ENCODE peak calls at places on chromosomes 16 and 17, in five cellular contexts. J is HCT116, Y is transverse colon, A is heart left ventricle, C is cardiac muscle cell. E is an unnamed sample.
A peak's percentile ranks its signal among the peaks of the same experiment; 100 is the strongest.

GRCh38 chr16:28927815-28928214 is 2.8 kb upstream of the RABEP2 start:
- DNase-seq in Y (no peak), A (no peak), C (peak; percentile 52), J (no peak), E (no peak)

GRCh38 chr17:77437747-77438146 is 297.0 kb downstream of the SEC14L1 start:
- DNase-seq in J (no peak), A (no peak), C (no peak), Y (no peak), E (no peak)

GRCh38 chr16:49700222-49700927 is 155.5 kb downstream of the ZNF423 start:
- DNase-seq in C (no peak), J (no peak), A (no peak), Y (no peak), E (no peak)

GRCh38 chr17:63706346-63707102 is 6.6 kb upstream of the LIMD2 start:
- DNase-seq in J (no peak), Y (no peak), A (no peak), C (no peak), E (no peak)

GRCh38 chr16:11913425-11914079 is 2.2 kb downstream of the GSPT1 start:
- DNase-seq in Y (no peak), A (no peak), J (no peak), C (no peak), E (no peak)

GRCh38 chr17:2468270-2468669 is 43.4 kb downstream of the METTL16 start:
- DNase-seq in Y (no peak), J (no peak), A (no peak), C (no peak), E (no peak)

GRCh38 chr16:88061346-88062110 is 110.3 kb downstream of the BANP start:
- DNase-seq in A (peak; percentile 15), J (no peak), Y (no peak), C (no peak), E (no peak)

GRCh38 chr17:79473111-79473835 is 137.6 kb downstream of the RBFOX3 start:
- DNase-seq in J (no peak), Y (no peak), A (no peak), C (no peak), E (no peak)

GRCh38 chr17:41762841-41763240 is 23.7 kb downstream of the JUP start:
- DNase-seq in Y (no peak), C (no peak), J (no peak), A (no peak), E (no peak)

GRCh38 chr16:81901483-81901882 is 109.8 kb downstream of the SDR42E1 start:
- DNase-seq in A (no peak), J (no peak), C (no peak), Y (no peak), E (no peak)

GRCh38 chr17:41417576-41418015 is 6.8 kb downstream of the KRT37 start:
- DNase-seq in C (peak; percentile 28), J (no peak), Y (no peak), A (no peak), E (no peak)

GRCh38 chr16:87441886-87442580 is 49.9 kb downstream of the MAP1LC3B start:
- DNase-seq in A (no peak), J (no peak), Y (no peak), C (no peak), E (no peak)

DNA sequence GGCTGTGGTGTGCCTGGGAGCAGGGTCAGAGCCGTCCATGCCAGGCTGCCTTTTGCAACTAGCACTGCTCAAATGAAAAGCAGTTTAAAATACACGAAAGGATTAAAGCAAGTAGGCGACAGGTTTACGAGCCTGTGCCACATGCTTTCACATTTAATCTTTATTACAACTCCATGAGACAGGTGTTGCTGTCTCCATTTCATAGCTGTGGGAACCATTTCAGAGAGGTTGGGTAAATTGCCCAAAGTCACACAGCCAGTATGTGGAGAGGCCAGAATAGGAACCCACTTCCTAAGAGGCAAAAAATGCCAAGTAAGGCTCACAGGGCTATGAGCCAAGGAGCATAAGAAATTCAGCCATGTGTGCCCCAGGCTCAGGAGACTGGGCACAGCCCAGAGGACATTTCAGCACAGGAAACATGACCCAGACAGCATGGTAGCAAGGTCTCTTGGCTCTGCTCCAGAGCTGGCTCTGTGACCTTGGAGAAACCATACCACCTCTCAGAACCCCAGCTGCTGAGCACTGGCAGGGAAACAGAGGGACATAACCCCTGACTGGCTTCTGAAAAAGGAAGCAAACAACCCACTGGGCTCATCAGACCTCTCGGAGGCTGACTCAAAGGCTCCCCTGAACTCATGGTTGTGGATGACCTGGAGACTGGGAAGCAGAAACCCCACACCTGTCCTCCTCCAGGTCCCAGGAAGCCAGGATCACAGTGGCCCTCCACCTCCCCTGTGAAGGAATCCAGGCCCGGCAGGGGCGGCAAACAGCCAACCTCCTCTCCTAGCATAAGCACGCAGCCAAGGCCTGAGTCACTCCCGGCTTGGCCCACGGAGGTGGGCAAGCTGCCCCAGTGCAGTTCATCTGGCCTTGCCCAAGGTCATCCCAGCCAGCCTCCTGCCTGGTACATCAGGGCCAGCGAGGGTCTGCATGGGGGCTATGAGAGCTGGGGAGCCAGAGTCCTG is 40.3 kb upstream of the MRPS23 start:
- DNase-seq in J (peak; percentile 67), Y (peak; percentile 69), A (peak; percentile 93), C (no peak), E (no peak)
- TF ChIP-seq CTCF in J (no peak), Y (no peak), A (no peak), C (peak; percentile 12), E (no peak)

GRCh38 chr17:48728232-48729231 is at the start of gene HOXB13:
- DNase-seq in Y (peak; percentile 73), C (peak; percentile 66), J (peak; percentile 75), A (no peak), E (no peak)
- H3K27me3 ChIP-seq in Y (peaks cover 100% of the 10 kb centered on the region), C (peaks cover 100% of the 10 kb centered on the region), J (no peaks in the 10 kb centered on the region), A (peaks cover 100% of the 10 kb centered on the region), E (peaks cover 7% of the 10 kb centered on the region)

GRCh38 chr17:57045868-57046671 is 39.0 kb upstream of the AKAP1 start:
- DNase-seq in A (peak; percentile 65), C (no peak), J (no peak), Y (peak; percentile 52), E (peak; percentile 81)
- H3K4me3 ChIP-seq in A (no peak overlapping the region), C (no peak overlapping the region), J (no peak overlapping the region), Y (peak overlapping the region; percentile 10), E (peak overlapping the region; percentile 45)

GRCh38 chr16:25371342-25371741 is 113.7 kb upstream of the ZKSCAN2 start:
- DNase-seq in C (no peak), Y (no peak), J (no peak), A (no peak), E (no peak)

GRCh38 chr16:25367773-25368172 is 110.1 kb upstream of the ZKSCAN2 start:
- DNase-seq in J (no peak), A (no peak), C (no peak), Y (no peak), E (no peak)

GRCh38 chr16:25366078-25366477 is 108.4 kb upstream of the ZKSCAN2 start:
- DNase-seq in Y (no peak), A (no peak), J (no peak), C (no peak), E (no peak)
- TF ChIP-seq CTCF in Y (no peak), A (no peak), J (no peak), C (no peak), E (no peak)

GRCh38 chr17:802901-803881 is 21.0 kb downstream of the MRM3 start:
- DNase-seq in C (no peak), J (no peak), A (no peak), Y (no peak), E (no peak)

GRCh38 chr17:806346-807145 is 24.4 kb downstream of the MRM3 start:
- DNase-seq in C (no peak), A (no peak), J (no peak), Y (no peak), E (no peak)

GRCh38 chr17:808003-808294 is 25.8 kb downstream of the MRM3 start:
- DNase-seq in C (no peak), Y (no peak), J (no peak), A (no peak), E (no peak)

GRCh38 chr17:804541-805435 is 22.6 kb downstream of the MRM3 start:
- DNase-seq in Y (no peak), J (no peak), C (no peak), A (no peak), E (no peak)

DNA sequence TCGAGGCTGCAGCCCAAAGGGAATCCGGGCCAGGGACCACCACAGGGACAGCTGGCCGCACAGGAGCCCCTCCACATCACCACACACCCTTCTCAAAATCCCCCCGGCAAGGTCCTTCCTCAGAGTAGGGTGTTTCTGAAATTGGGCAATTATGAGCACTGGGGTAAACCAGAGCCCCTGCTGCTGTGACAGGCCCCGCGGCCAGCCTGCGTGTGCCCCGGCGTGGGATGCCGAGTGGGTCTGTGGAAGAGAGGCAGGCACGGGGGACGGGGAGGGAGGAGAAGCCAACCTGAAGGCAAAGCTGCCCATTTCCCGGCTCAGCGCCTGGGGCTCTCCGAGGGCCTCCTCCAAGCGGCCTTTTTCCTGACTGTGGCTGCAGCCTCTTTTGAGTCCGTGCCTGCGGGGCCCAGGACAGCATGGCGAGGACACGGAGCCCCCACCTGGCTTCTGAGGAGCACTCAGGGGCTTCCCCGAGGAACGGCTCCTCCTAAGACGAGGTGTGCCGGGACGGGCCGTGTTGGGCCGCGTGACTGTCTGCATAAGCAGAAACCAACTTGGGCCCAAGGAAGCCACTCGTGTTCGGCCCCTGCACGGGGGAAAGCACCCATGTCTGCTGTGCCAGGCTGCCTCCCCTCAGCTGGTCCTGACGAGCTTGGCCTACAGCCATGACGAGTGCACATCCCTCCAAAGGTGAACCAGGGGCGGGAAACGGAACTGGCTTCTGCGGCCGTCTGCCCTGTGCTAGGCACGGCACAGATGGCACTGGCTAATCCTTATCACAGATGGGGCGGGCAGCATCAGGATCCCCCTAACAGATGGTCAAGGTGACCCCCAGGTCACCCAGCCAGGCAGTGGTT is 25.2 kb downstream of the MRM3 start:
- DNase-seq in C (no peak), A (no peak), Y (no peak), J (no peak), E (no peak)
- H3K27me3 ChIP-seq in C (no peaks in the 10 kb centered on the region), A (no peaks in the 10 kb centered on the region), Y (no peaks in the 10 kb centered on the region), J (no peaks in the 10 kb centered on the region), E (no peaks in the 10 kb centered on the region)

E was measured in GM06990.